ENCODE peak calls at places on chromosome 17, in nine cellular contexts. E, O, H, D, L, Q, K, X and N are unnamed samples.

GRCh38 chr17:65173284-65173793 is 36.2 kb downstream of the RGS9 start:
- DNase-seq in E (peak), O (no peak), H (peak), D (peak), L (peak), Q (peak), K (peak), X (peak), N (no peak)

GRCh38 chr17:38898812-38899348 is 26.5 kb upstream of the LASP1NB start:
- DNase-seq in E (no peak), O (no peak), H (no peak), D (peak), L (peak), Q (no peak), K (peak), X (peak), N (no peak)

GRCh38 chr17:70658324-70658723 is 489.0 kb downstream of the KCNJ2 start:
- DNase-seq in E (no peak), O (no peak), H (no peak), D (no peak), L (no peak), Q (no peak), K (no peak), X (no peak), N (no peak)

GRCh38 chr17:78935419-78936323 is 10.5 kb upstream of the TIMP2 start:
- DNase-seq in E (peak), O (no peak), H (peak), D (no peak), L (peak), Q (peak), K (no peak), X (no peak), N (peak)

GRCh38 chr17:5929721-5930120 is 140.5 kb upstream of the WSCD1 start:
- DNase-seq in E (no peak), O (no peak), H (no peak), D (no peak), L (no peak), Q (no peak), K (no peak), X (no peak), N (no peak)

GRCh38 chr17:78375401-78376079 is 2.9 kb upstream of the PGS1 start:
- DNase-seq in E (peak), O (no peak), H (no peak), D (no peak), L (no peak), Q (peak), K (no peak), X (no peak), N (no peak)

GRCh38 chr17:73203135-73203787 is 10.4 kb downstream of the COG1 start:
- DNase-seq in E (no peak), O (no peak), H (no peak), D (no peak), L (no peak), Q (no peak), K (no peak), X (no peak), N (no peak)

GRCh38 chr17:49511810-49512209 is 16.7 kb downstream of the NGFR start:
- DNase-seq in E (no peak), O (no peak), H (no peak), D (no peak), L (no peak), Q (no peak), K (no peak), X (no peak), N (no peak)

GRCh38 chr17:2233441-2233947 is 70.1 kb downstream of the SMG6 start:
- DNase-seq in E (peak), O (no peak), H (no peak), D (no peak), L (peak), Q (peak), K (no peak), X (no peak), N (peak)

GRCh38 chr17:57645950-57646686 is 99.0 kb downstream of the CCDC182 start:
- DNase-seq in E (no peak), O (no peak), H (no peak), D (no peak), L (no peak), Q (peak), K (no peak), X (no peak), N (no peak)

GRCh38 chr17:15432807-15433547 is 34.4 kb downstream of the CDRT4 start:
- DNase-seq in E (no peak), O (peak), H (no peak), D (no peak), L (no peak), Q (peak), K (no peak), X (no peak), N (no peak)

GRCh38 chr17:72479113-72479512 is 358.3 kb downstream of the SOX9 start:
- DNase-seq in E (no peak), O (no peak), H (no peak), D (no peak), L (no peak), Q (no peak), K (no peak), X (no peak), N (no peak)

GRCh38 chr17:45221081-45221996 is at the start of gene FMNL1:
- DNase-seq in E (no peak), O (peak), H (no peak), D (no peak), L (peak), Q (peak), K (peak), X (peak), N (peak)

GRCh38 chr17:75131278-75132017 is at the start of gene NT5C:
- DNase-seq in E (peak), O (peak), H (peak), D (peak), L (peak), Q (peak), K (peak), X (peak), N (peak)

GRCh38 chr17:37506678-37507077 is 17.0 kb downstream of the DUSP14 start:
- DNase-seq in E (peak), O (no peak), H (peak), D (no peak), L (no peak), Q (peak), K (no peak), X (peak), N (no peak)

GRCh38 chr17:19502517-19502916 is 31.1 kb upstream of the SLC47A1 start:
- DNase-seq in E (no peak), O (no peak), H (no peak), D (no peak), L (no peak), Q (no peak), K (peak), X (peak), N (no peak)

GRCh38 chr17:65456368-65457151 is 104.9 kb downstream of the AXIN2 start:
- DNase-seq in E (no peak), O (no peak), H (no peak), D (no peak), L (no peak), Q (no peak), K (no peak), X (no peak), N (no peak)

GRCh38 chr17:61248399-61248798 is 151.2 kb upstream of the TBX2 start:
- DNase-seq in E (no peak), O (no peak), H (no peak), D (no peak), L (no peak), Q (peak), K (no peak), X (no peak), N (no peak)